ENCODE peak calls at places on chromosomes 12 and 14, in nine cellular contexts. One of them, this sample, is unnamed.

GRCh38 chr14:94117856-94118255 is 7.3 kb downstream of the IFI27 start:
- DNase-seq in fibroblast of the aortic adventitia: no peak
- DNase-seq in brain microvascular endothelial cell: no peak
- DNase-seq in lung: no peak
- DNase-seq in BJ: no peak
- DNase-seq in adipocyte: no peak
- DNase-seq in Panc1: no peak
- DNase-seq in IMR-90: no peak
- DNase-seq in tibial artery: peak; percentile 38
- DNase-seq in this sample: no peak

GRCh38 chr12:67430708-67431335 is 161.7 kb downstream of the CAND1 start:
- DNase-seq in tibial artery: peak; percentile 77
- DNase-seq in adipocyte: no peak
- DNase-seq in fibroblast of the aortic adventitia: peak; percentile 88
- DNase-seq in IMR-90: no peak
- DNase-seq in lung: peak; percentile 41
- DNase-seq in brain microvascular endothelial cell: no peak
- DNase-seq in BJ: no peak
- DNase-seq in Panc1: no peak
- DNase-seq in this sample: peak; percentile 41

GRCh38 chr12:102917026-102917787 is at the start of gene PAH:
- DNase-seq in fibroblast of the aortic adventitia: no peak
- DNase-seq in lung: no peak
- DNase-seq in brain microvascular endothelial cell: no peak
- DNase-seq in IMR-90: no peak
- DNase-seq in BJ: no peak
- DNase-seq in tibial artery: no peak
- DNase-seq in Panc1: no peak
- DNase-seq in adipocyte: no peak
- DNase-seq in this sample: no peak

GRCh38 chr12:80293347-80293746 is 150.7 kb upstream of the PTPRQ start:
- DNase-seq in IMR-90: no peak
- DNase-seq in adipocyte: no peak
- DNase-seq in brain microvascular endothelial cell: no peak
- DNase-seq in Panc1: no peak
- DNase-seq in tibial artery: no peak
- DNase-seq in fibroblast of the aortic adventitia: no peak
- DNase-seq in lung: no peak
- DNase-seq in BJ: no peak
- DNase-seq in this sample: no peak

GRCh38 chr12:83089575-83089974 is 402.9 kb downstream of the TMTC2 start:
- DNase-seq in brain microvascular endothelial cell: no peak
- DNase-seq in tibial artery: no peak
- DNase-seq in lung: no peak
- DNase-seq in IMR-90: no peak
- DNase-seq in BJ: no peak
- DNase-seq in fibroblast of the aortic adventitia: no peak
- DNase-seq in adipocyte: no peak
- DNase-seq in Panc1: no peak
- DNase-seq in this sample: no peak

GRCh38 chr12:93302331-93303229 is 75.1 kb upstream of the NUDT4 start:
- DNase-seq in brain microvascular endothelial cell: peak; percentile 95
- DNase-seq in tibial artery: no peak
- DNase-seq in lung: no peak
- DNase-seq in adipocyte: peak; percentile 81
- DNase-seq in IMR-90: peak; percentile 97
- DNase-seq in Panc1: no peak
- DNase-seq in fibroblast of the aortic adventitia: peak; percentile 85
- DNase-seq in BJ: no peak
- DNase-seq in this sample: peak; percentile 61

GRCh38 chr14:22563987-22564386 is 25.0 kb downstream of the DAD1 start:
- DNase-seq in BJ: no peak
- DNase-seq in IMR-90: no peak
- DNase-seq in fibroblast of the aortic adventitia: no peak
- DNase-seq in adipocyte: no peak
- DNase-seq in lung: no peak
- DNase-seq in Panc1: no peak
- DNase-seq in tibial artery: no peak
- DNase-seq in brain microvascular endothelial cell: no peak
- DNase-seq in this sample: no peak

GRCh38 chr14:93033983-93034670 is 81.6 kb downstream of the ITPK1 start:
- DNase-seq in lung: no peak
- DNase-seq in IMR-90: no peak
- DNase-seq in fibroblast of the aortic adventitia: no peak
- DNase-seq in adipocyte: no peak
- DNase-seq in Panc1: no peak
- DNase-seq in brain microvascular endothelial cell: no peak
- DNase-seq in BJ: no peak
- DNase-seq in tibial artery: no peak
- DNase-seq in this sample: no peak

GRCh38 chr12:105462841-105463240 is 132.3 kb downstream of the C12orf75 start:
- DNase-seq in brain microvascular endothelial cell: peak; percentile 48
- DNase-seq in IMR-90: peak; percentile 61
- DNase-seq in Panc1: no peak
- DNase-seq in BJ: no peak
- DNase-seq in tibial artery: no peak
- DNase-seq in lung: no peak
- DNase-seq in adipocyte: no peak
- DNase-seq in fibroblast of the aortic adventitia: peak; percentile 26
- DNase-seq in this sample: no peak

GRCh38 chr12:120394483-120395367 is 25.8 kb upstream of the MSI1 start:
- DNase-seq in Panc1: no peak
- DNase-seq in fibroblast of the aortic adventitia: no peak
- DNase-seq in adipocyte: no peak
- DNase-seq in brain microvascular endothelial cell: no peak
- DNase-seq in IMR-90: no peak
- DNase-seq in BJ: no peak
- DNase-seq in lung: peak; percentile 78
- DNase-seq in tibial artery: no peak
- DNase-seq in this sample: no peak

GRCh38 chr14:93742761-93743160 is 45.5 kb downstream of the PRIMA1 start:
- DNase-seq in tibial artery: no peak
- DNase-seq in brain microvascular endothelial cell: no peak
- DNase-seq in BJ: no peak
- DNase-seq in fibroblast of the aortic adventitia: no peak
- DNase-seq in lung: no peak
- DNase-seq in Panc1: no peak
- DNase-seq in IMR-90: no peak
- DNase-seq in adipocyte: no peak
- DNase-seq in this sample: no peak

GRCh38 chr12:20474443-20474842 is 106.1 kb downstream of the PDE3A start:
- DNase-seq in Panc1: no peak
- DNase-seq in BJ: no peak
- DNase-seq in tibial artery: no peak
- DNase-seq in brain microvascular endothelial cell: no peak
- DNase-seq in adipocyte: peak; percentile 21
- DNase-seq in lung: no peak
- DNase-seq in fibroblast of the aortic adventitia: peak; percentile 71
- DNase-seq in IMR-90: peak; percentile 8
- DNase-seq in this sample: no peak

GRCh38 chr12:50188280-50188781 is 21.2 kb upstream of the CERS5 start:
- DNase-seq in BJ: no peak
- DNase-seq in adipocyte: no peak
- DNase-seq in brain microvascular endothelial cell: peak; percentile 49
- DNase-seq in Panc1: no peak
- DNase-seq in fibroblast of the aortic adventitia: peak; percentile 68
- DNase-seq in tibial artery: no peak
- DNase-seq in IMR-90: peak; percentile 67
- DNase-seq in lung: no peak
- DNase-seq in this sample: no peak

GRCh38 chr14:103521438-103521961 is 1.1 kb downstream of the CKB start:
- DNase-seq in fibroblast of the aortic adventitia: no peak
- DNase-seq in Panc1: no peak
- DNase-seq in BJ: no peak
- DNase-seq in lung: no peak
- DNase-seq in tibial artery: no peak
- DNase-seq in adipocyte: peak; percentile 58
- DNase-seq in IMR-90: no peak
- DNase-seq in brain microvascular endothelial cell: no peak
- DNase-seq in this sample: no peak

GRCh38 chr14:103520657-103521437 is 1.8 kb downstream of the CKB start:
- DNase-seq in brain microvascular endothelial cell: peak; percentile 47
- DNase-seq in IMR-90: peak; percentile 40
- DNase-seq in Panc1: no peak
- DNase-seq in lung: peak; percentile 81
- DNase-seq in fibroblast of the aortic adventitia: peak; percentile 41
- DNase-seq in BJ: no peak
- DNase-seq in tibial artery: peak; percentile 94
- DNase-seq in adipocyte: peak; percentile 89
- DNase-seq in this sample: peak; percentile 63

GRCh38 chr14:103519043-103519836 is 3.4 kb downstream of the CKB start:
- DNase-seq in Panc1: no peak
- DNase-seq in BJ: no peak
- DNase-seq in fibroblast of the aortic adventitia: peak; percentile 58
- DNase-seq in adipocyte: peak; percentile 10
- DNase-seq in lung: no peak
- DNase-seq in IMR-90: no peak
- DNase-seq in brain microvascular endothelial cell: no peak
- DNase-seq in tibial artery: peak; percentile 88
- DNase-seq in this sample: no peak

GRCh38 chr14:103519837-103520212 is 2.8 kb downstream of the CKB start:
- DNase-seq in fibroblast of the aortic adventitia: no peak
- DNase-seq in IMR-90: no peak
- DNase-seq in tibial artery: peak; percentile 78
- DNase-seq in brain microvascular endothelial cell: no peak
- DNase-seq in Panc1: no peak
- DNase-seq in BJ: no peak
- DNase-seq in adipocyte: no peak
- DNase-seq in lung: no peak
- DNase-seq in this sample: no peak

GRCh38 chr14:103520269-103520656 is 2.4 kb downstream of the CKB start:
- DNase-seq in IMR-90: no peak
- DNase-seq in tibial artery: no peak
- DNase-seq in BJ: no peak
- DNase-seq in Panc1: no peak
- DNase-seq in fibroblast of the aortic adventitia: no peak
- DNase-seq in adipocyte: no peak
- DNase-seq in brain microvascular endothelial cell: no peak
- DNase-seq in lung: no peak
- DNase-seq in this sample: no peak
- H3K4me3 ChIP-seq in IMR-90: no peak overlapping the region
- H3K4me3 ChIP-seq in tibial artery: peak overlapping the region; percentile 85
- H3K4me3 ChIP-seq in BJ: no peak overlapping the region
- H3K4me3 ChIP-seq in Panc1: peak overlapping the region; percentile 50
- H3K4me3 ChIP-seq in fibroblast of the aortic adventitia: no peak overlapping the region
- H3K4me3 ChIP-seq in adipocyte: peak overlapping the region; percentile 86
- H3K4me3 ChIP-seq in brain microvascular endothelial cell: no peak overlapping the region
- H3K4me3 ChIP-seq in lung: no peak overlapping the region
- H3K4me3 ChIP-seq in this sample: no peak overlapping the region

GRCh38 chr14:100033347-100034052 is 31.7 kb upstream of the EVL start:
- DNase-seq in Panc1: no peak
- DNase-seq in fibroblast of the aortic adventitia: no peak
- DNase-seq in adipocyte: no peak
- DNase-seq in lung: no peak
- DNase-seq in brain microvascular endothelial cell: no peak
- DNase-seq in tibial artery: no peak
- DNase-seq in IMR-90: no peak
- DNase-seq in BJ: no peak
- DNase-seq in this sample: no peak
- H3K4me3 ChIP-seq in Panc1: no peak overlapping the region
- H3K4me3 ChIP-seq in fibroblast of the aortic adventitia: no peak overlapping the region
- H3K4me3 ChIP-seq in adipocyte: no peak overlapping the region
- H3K4me3 ChIP-seq in lung: no peak overlapping the region
- H3K4me3 ChIP-seq in brain microvascular endothelial cell: no peak overlapping the region
- H3K4me3 ChIP-seq in tibial artery: no peak overlapping the region
- H3K4me3 ChIP-seq in IMR-90: no peak overlapping the region
- H3K4me3 ChIP-seq in BJ: no peak overlapping the region
- H3K4me3 ChIP-seq in this sample: no peak overlapping the region

DNA sequence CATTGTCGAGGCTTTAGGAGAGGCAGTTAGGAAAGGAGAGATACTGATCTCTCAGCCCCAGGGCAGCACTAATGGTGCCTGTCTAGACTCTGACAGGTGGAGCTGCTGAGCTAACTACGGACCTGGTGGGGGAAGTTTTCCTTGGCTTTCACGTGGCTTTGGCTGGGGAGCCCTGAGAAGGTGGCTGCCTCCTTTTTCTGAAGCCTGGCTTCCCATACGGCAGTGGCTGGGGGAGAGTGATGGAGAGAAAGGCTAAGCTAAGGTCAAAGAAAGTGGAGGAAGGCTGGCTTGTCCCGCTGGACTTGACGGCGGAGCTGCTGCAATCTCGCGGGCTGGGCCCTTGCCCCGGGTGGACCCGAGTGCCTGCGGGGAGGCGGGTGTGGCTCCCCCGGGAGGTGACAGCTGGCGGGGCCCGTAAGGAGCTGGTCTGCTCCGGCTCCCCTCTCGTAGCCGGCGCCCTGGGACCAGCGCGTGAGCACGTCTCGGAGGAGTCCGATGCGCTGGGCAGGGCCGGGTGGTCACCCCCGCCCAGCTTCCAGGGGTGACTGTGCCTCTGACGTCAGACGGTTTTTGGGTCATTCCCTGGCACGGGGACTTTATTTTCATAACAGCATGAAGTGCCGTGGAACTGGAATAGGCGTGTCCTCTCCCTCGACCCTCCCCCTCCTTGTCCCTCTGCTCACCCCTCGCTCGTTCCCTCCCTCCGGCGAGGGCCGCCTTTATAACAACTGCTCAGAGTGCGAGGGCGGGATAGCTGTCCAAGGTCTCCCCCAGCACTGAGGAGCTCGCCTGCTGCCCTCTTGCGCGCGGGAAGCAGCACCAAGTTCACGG is at the start of gene GPRC5A:
- DNase-seq in Panc1: peak; percentile 93
- DNase-seq in BJ: peak; percentile 96
- DNase-seq in IMR-90: peak; percentile 98
- DNase-seq in fibroblast of the aortic adventitia: peak; percentile 96
- DNase-seq in tibial artery: peak; percentile 98
- DNase-seq in brain microvascular endothelial cell: peak; percentile 98
- DNase-seq in lung: peak; percentile 94
- DNase-seq in adipocyte: peak; percentile 89
- DNase-seq in this sample: peak; percentile 79
- H3K4me3 ChIP-seq in Panc1: peak within 1 kb of the TSS; percentile 86
- H3K4me3 ChIP-seq in BJ: peak within 1 kb of the TSS; percentile 66
- H3K4me3 ChIP-seq in IMR-90: peak within 1 kb of the TSS; percentile 72
- H3K4me3 ChIP-seq in fibroblast of the aortic adventitia: peak within 1 kb of the TSS; percentile 65
- H3K4me3 ChIP-seq in tibial artery: peak within 1 kb of the TSS; percentile 56
- H3K4me3 ChIP-seq in brain microvascular endothelial cell: peak within 1 kb of the TSS; percentile 63
- H3K4me3 ChIP-seq in lung: peak within 1 kb of the TSS; percentile 29
- H3K4me3 ChIP-seq in adipocyte: peak within 1 kb of the TSS; percentile 71
- H3K4me3 ChIP-seq in this sample: peak within 1 kb of the TSS; percentile 64

DNA sequence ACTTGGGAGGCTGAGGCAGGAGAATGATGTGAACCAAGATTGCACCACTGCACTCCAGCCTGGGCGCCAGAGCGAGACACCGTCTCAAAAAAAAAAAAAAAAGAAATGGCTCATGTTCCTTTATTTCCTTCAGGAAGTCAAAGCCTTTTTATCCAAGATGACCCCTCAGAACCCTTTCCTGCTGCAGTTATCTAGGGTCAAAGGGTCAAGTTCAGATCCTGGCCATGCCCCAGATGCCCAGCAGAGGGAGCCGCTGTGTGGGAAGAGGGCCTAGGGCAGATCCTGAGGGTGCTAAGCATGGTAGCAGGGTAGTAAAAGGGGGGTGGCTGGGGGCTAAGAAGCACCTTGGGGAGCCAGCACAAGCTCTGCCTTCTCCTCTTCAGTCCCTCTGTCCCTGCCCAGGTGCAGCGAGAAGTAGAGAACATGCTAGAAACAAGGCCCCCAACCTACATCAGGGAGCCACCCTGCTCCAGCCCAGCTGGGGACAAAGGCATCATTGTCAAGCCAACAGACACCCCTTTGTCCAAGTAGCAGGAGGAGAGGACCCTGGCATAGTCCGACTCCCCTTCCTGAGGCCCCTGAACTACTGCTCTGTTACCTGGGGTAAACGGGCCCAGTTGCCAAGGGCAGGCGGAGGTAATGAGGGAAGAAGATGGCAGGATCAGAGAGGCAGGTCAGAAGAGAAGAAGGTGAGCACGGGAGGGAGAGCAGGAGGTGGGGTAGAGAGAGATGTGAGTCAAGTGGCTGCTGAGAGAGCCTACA is 6.5 kb downstream of the NFE2 start:
- DNase-seq in adipocyte: peak; percentile 51
- DNase-seq in IMR-90: no peak
- DNase-seq in brain microvascular endothelial cell: no peak
- DNase-seq in BJ: no peak
- DNase-seq in fibroblast of the aortic adventitia: peak; percentile 40
- DNase-seq in Panc1: no peak
- DNase-seq in lung: peak; percentile 70
- DNase-seq in tibial artery: no peak
- DNase-seq in this sample: peak; percentile 59
- H3K4me3 ChIP-seq in adipocyte: no peak overlapping the region
- H3K4me3 ChIP-seq in IMR-90: no peak overlapping the region
- H3K4me3 ChIP-seq in brain microvascular endothelial cell: no peak overlapping the region
- H3K4me3 ChIP-seq in BJ: no peak overlapping the region
- H3K4me3 ChIP-seq in fibroblast of the aortic adventitia: no peak overlapping the region
- H3K4me3 ChIP-seq in Panc1: no peak overlapping the region
- H3K4me3 ChIP-seq in lung: no peak overlapping the region
- H3K4me3 ChIP-seq in tibial artery: no peak overlapping the region
- H3K4me3 ChIP-seq in this sample: no peak overlapping the region

This sample was measured in tibial nerve.